ENCODE peak calls at places on chromosomes 11 and 22, in six cellular contexts. C is NCI-H460; R is activated CD4-positive, alpha-beta T cell treated with anti-CD3 and anti-CD28 coated beads for 24 hours; H is GM20000; O is neural crest cell; D is pons. Z is an unnamed sample.

GRCh38 chr22:42172385-42173172 is 42.0 kb upstream of the CYP2D6 start:
- DNase-seq in C (no peak), R (no peak), O (no peak), H (no peak), D (no peak), Z (no peak)

GRCh38 chr22:49308300-49308699 is 519.4 kb downstream of the BRD1 start:
- DNase-seq in O (no peak), C (no peak), R (no peak), D (no peak), H (no peak), Z (no peak)

GRCh38 chr11:129881570-129882170 is 13.7 kb downstream of the NFRKB start:
- DNase-seq in R (peak; percentile 19), D (peak; percentile 7), O (peak; percentile 44), H (peak; percentile 40), C (peak; percentile 25), Z (no peak)

GRCh38 chr11:76903325-76903724 is 42.6 kb downstream of the ACER3 start:
- DNase-seq in D (no peak), H (no peak), O (no peak), C (no peak), R (no peak), Z (no peak)

GRCh38 chr11:2513441-2513840 is 68.6 kb downstream of the KCNQ1 start:
- DNase-seq in C (no peak), H (peak; percentile 3), R (no peak), D (no peak), O (no peak), Z (no peak)

GRCh38 chr11:27367881-27368280 is 4.9 kb upstream of the CCDC34 start:
- DNase-seq in C (no peak), R (no peak), O (no peak), H (no peak), D (no peak), Z (no peak)

GRCh38 chr22:47200273-47201051 is 438.0 kb downstream of the TBC1D22A start:
- DNase-seq in C (no peak), H (no peak), O (no peak), D (no peak), R (no peak), Z (no peak)

GRCh38 chr11:2314525-2315394 is 12.9 kb downstream of the TSPAN32 start:
- DNase-seq in C (no peak), D (peak; percentile 71), O (no peak), H (no peak), R (no peak), Z (no peak)

GRCh38 chr22:19823191-19823590 is 31.5 kb downstream of the GNB1L start:
- DNase-seq in D (no peak), O (no peak), R (no peak), C (no peak), H (no peak), Z (no peak)

GRCh38 chr22:45575173-45575572 is 72.5 kb downstream of the FBLN1 start:
- DNase-seq in O (no peak), H (no peak), C (no peak), D (no peak), R (no peak), Z (no peak)

GRCh38 chr11:1839204-1839923 is 583 bp downstream of the TNNI2 start:
- DNase-seq in R (no peak), C (no peak), D (no peak), O (no peak), H (no peak), Z (no peak)

GRCh38 chr22:43881091-43882061 is 10.4 kb downstream of the PNPLA5 start:
- DNase-seq in O (no peak), H (no peak), C (no peak), D (no peak), R (no peak), Z (no peak)

GRCh38 chr11:131043251-131043650 is 127.0 kb upstream of the SNX19 start:
- DNase-seq in H (no peak), C (no peak), R (no peak), D (no peak), O (no peak), Z (no peak)

GRCh38 chr22:17952273-17952801 is 72.0 kb downstream of the MICAL3 start:
- DNase-seq in H (no peak), D (peak; percentile 25), O (no peak), C (no peak), R (no peak), Z (no peak)

Z was measured in stimulated activated CD4-positive, alpha-beta T cell treated with anti-CD3 and anti-CD28 coated beads, TNF-alpha, amount 100 ng/mL, for 24 hours.